ENCODE peak calls at places on chromosomes 6 and 20, in five cellular contexts. S, P, N, H and J are unnamed samples.

GRCh38 chr20:35871311-35871771 is 83.0 kb downstream of the SCAND1 start:
- DNase-seq in S (no peak), P (no peak), N (no peak), H (no peak), J (no peak)

GRCh38 chr6:5278571-5279120 is 17.3 kb downstream of the FARS2 start:
- DNase-seq in S (no peak), P (no peak), N (no peak), H (no peak), J (peak)

GRCh38 chr20:57157106-57157691 is 109.2 kb downstream of the BMP7 start:
- DNase-seq in S (no peak), P (peak), N (no peak), H (no peak), J (no peak)

GRCh38 chr6:52994031-52994788 is 874 bp downstream of the GSTA4 start:
- DNase-seq in S (no peak), P (no peak), N (peak), H (peak), J (no peak)

GRCh38 chr20:48722737-48723191 is 105.0 kb downstream of the PREX1 start:
- DNase-seq in S (no peak), P (no peak), N (no peak), H (no peak), J (no peak)

GRCh38 chr6:37980222-37980595 is 160.7 kb downstream of the ZFAND3 start:
- DNase-seq in S (no peak), P (no peak), N (no peak), H (no peak), J (no peak)

GRCh38 chr20:24915440-24915839 is 33.6 kb upstream of the CST7 start:
- DNase-seq in S (no peak), P (no peak), N (no peak), H (no peak), J (no peak)

GRCh38 chr20:49361872-49362663 is 84.2 kb upstream of the ZNFX1 start:
- DNase-seq in S (no peak), P (no peak), N (peak), H (peak), J (no peak)

GRCh38 chr6:138105446-138105845 is 1.8 kb downstream of the PERP start:
- DNase-seq in S (no peak), P (peak), N (no peak), H (no peak), J (no peak)

GRCh38 chr6:102398788-102399390 is 1005.4 kb downstream of the GRIK2 start:
- DNase-seq in S (no peak), P (no peak), N (no peak), H (no peak), J (no peak)

GRCh38 chr20:63067266-63067635 is 60.5 kb upstream of the BHLHE23 start:
- DNase-seq in S (no peak), P (no peak), N (no peak), H (no peak), J (no peak)

GRCh38 chr6:90216081-90216977 is 80.3 kb downstream of the BACH2 start:
- DNase-seq in S (no peak), P (no peak), N (no peak), H (peak), J (no peak)

GRCh38 chr6:165325609-165326008 is 16.2 kb upstream of the C6orf118 start:
- DNase-seq in S (no peak), P (no peak), N (peak), H (no peak), J (no peak)